ENCODE peak calls at places on chromosomes 2 and 18, in six cellular contexts. F is upper lobe of left lung, W is sigmoid colon, J is endothelial cell of umbilical vein, X is spleen, L is stomach. K is an unnamed sample.

GRCh38 chr2:23452853-23453420 is 68.0 kb downstream of the KLHL29 start:
- DNase-seq in F (no peak), W (peak), J (no peak), X (no peak), L (no peak), K (no peak)

GRCh38 chr2:3463156-3463835 is 56.0 kb downstream of the ADI1 start:
- DNase-seq in F (peak), W (peak), J (no peak), X (no peak), L (no peak), K (no peak)

GRCh38 chr2:100412866-100413265 is 4.6 kb downstream of the CHST10 start:
- DNase-seq in F (no peak), W (no peak), J (no peak), X (no peak), L (no peak), K (no peak)

GRCh38 chr2:207432471-207432870 is 97.3 kb upstream of the CREB1 start:
- DNase-seq in F (no peak), W (no peak), J (peak), X (no peak), L (no peak), K (no peak)

GRCh38 chr2:104473568-104473967 is 380.3 kb upstream of the POU3F3 start:
- DNase-seq in F (no peak), W (no peak), J (no peak), X (no peak), L (no peak), K (no peak)

GRCh38 chr2:96918092-96918753 is 48.3 kb upstream of the SEMA4C start:
- DNase-seq in F (no peak), W (no peak), J (no peak), X (no peak), L (no peak), K (no peak)

GRCh38 chr2:29293830-29294438 is 178.7 kb downstream of the CLIP4 start:
- DNase-seq in F (no peak), W (no peak), J (peak), X (no peak), L (no peak), K (no peak)

GRCh38 chr2:141348481-141348880 is 782.3 kb downstream of the LRP1B start:
- DNase-seq in F (no peak), W (no peak), J (no peak), X (no peak), L (no peak), K (no peak)

GRCh38 chr2:69601179-69601612 is 42.3 kb downstream of the AAK1 start:
- DNase-seq in F (no peak), W (no peak), J (peak), X (no peak), L (no peak), K (no peak)

GRCh38 chr2:199983534-199983933 is 28.2 kb downstream of the MAIP1 start:
- DNase-seq in F (no peak), W (no peak), J (no peak), X (no peak), L (no peak), K (no peak)

GRCh38 chr2:1088192-1088860 is 137.7 kb downstream of the SNTG2 start:
- DNase-seq in F (no peak), W (no peak), J (no peak), X (no peak), L (no peak), K (no peak)

GRCh38 chr2:171522057-171522803 is at the start of gene CYBRD1:
- DNase-seq in F (peak), W (peak), J (peak), X (peak), L (peak), K (peak)

GRCh38 chr18:78636260-78636659 is 343.4 kb upstream of the SALL3 start:
- DNase-seq in F (no peak), W (no peak), J (no peak), X (no peak), L (no peak), K (no peak)

GRCh38 chr2:38066415-38066814 is 9.5 kb downstream of the CYP1B1 start:
- DNase-seq in F (no peak), W (no peak), J (no peak), X (no peak), L (no peak), K (no peak)

GRCh38 chr2:120863661-120864320 is 128.1 kb downstream of the GLI2 start:
- DNase-seq in F (no peak), W (peak), J (no peak), X (peak), L (peak), K (no peak)

GRCh38 chr2:5713101-5713500 is 20.9 kb downstream of the SOX11 start:
- DNase-seq in F (no peak), W (no peak), J (no peak), X (no peak), L (no peak), K (no peak)

GRCh38 chr2:128279786-128280701 is 38.6 kb downstream of the HS6ST1 start:
- DNase-seq in F (no peak), W (peak), J (no peak), X (peak), L (no peak), K (peak)

DNA sequence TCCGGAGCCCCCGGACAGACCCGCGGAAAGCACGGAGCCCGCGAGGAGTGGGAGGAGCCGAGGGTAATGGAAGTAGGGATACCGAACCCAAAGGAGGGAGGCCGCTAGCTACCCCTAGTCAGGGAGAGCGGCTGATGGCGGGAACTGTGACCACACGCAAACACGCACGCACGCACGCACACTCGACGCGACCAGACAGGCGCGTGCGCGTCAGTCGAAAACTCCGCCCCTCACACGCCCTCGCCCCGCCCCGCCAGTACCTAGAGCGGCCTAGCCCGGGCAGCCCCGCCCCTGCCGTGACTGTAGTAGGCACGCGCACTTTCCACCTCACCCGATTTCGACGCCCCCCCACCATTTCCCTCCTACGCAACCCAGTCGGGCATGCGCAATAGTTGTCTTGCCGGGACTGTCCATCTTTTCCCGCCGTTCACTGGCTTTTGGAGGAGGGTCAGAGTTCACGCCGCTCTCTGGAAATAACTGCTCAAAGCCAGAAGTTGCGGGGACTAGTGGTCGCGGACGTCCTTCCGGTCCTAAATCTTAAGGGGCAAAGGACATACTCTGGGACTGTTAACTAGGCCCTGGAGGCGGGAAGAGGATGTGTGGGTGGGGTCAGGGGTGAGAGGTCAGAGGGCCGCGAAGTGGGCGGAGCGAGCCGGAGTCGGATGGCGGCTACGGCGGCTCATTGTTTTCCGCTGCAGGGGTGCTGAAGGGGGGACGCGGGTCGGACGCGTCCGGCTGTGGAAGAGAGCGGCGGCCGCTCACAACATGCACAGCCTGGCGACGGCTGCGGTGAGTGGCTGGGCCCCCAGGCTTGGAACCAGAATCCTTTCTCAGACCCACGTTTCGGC is at the start of the genes CNOT9 and USP37:
- DNase-seq in F (peak), W (peak), J (peak), X (peak), L (peak), K (peak)
- TF ChIP-seq POLR2A in F (peak), W (peak), J (peak), X (no peak), L (no peak), K (peak)

GRCh38 chr2:86102157-86102556 is 3.5 kb downstream of the POLR1A start:
- DNase-seq in F (no peak), W (no peak), J (no peak), X (no peak), L (no peak), K (no peak)

GRCh38 chr2:86105252-86105968 is at the start of gene POLR1A:
- DNase-seq in F (peak), W (peak), J (peak), X (peak), L (peak), K (peak)

GRCh38 chr2:86107031-86107430 is 996 bp downstream of the PTCD3 start:
- DNase-seq in F (no peak), W (no peak), J (no peak), X (no peak), L (no peak), K (no peak)

DNA sequence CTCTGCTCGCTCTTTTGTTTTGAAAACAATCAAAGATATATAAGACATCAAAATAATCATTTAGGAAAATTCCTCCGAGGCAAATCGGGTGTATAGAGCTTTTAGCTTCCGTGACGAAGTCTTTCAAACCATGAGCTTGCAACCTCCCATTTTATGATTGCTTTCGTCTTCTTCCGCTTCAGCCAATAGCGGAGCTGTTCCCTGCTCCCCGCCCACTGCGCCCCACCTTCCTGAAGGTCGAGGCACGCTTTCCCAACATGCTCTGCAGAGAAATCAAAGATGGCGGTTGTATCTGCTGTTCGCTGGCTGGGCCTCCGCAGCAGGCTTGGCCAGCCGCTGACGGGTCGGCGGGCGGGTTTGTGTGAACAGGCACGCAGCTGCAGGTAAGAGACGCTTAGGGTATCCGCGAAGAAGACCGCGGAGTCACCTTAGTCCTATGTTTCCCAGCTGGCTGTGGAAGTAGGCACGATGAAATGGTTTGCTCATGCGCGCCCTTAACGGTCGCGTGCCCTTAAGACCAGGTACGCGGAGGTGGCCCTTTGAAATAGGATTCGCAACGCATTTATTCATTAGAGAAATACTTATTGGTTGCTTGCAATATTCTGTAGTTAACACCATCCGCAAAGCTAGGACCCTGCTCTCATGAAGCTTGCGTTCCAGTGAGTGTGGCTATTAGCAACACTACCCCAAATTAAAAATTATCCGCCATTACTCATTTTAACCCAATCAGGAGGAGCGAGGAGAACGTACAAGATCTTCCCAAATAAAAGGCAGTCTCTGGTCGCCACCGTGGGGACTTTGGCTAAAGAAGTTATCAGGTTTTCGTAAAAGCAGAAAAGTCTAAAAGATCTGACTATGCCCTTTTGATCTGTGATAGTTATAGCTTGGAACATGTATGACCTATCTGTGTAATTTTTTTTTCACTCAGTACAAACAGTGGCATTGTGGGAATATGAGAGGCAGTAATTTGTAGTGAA is at the start of gene PTCD3:
- DNase-seq in F (peak), W (peak), J (peak), X (peak), L (peak), K (peak)
- TF ChIP-seq POLR2AphosphoS5 in F (peak), W (peak), J (peak), X (peak), L (peak), K (peak)

GRCh38 chr2:231525248-231526163 is 4.7 kb downstream of the NMUR1 start:
- DNase-seq in F (no peak), W (peak), J (no peak), X (no peak), L (no peak), K (no peak)

GRCh38 chr2:231527955-231528635 is 2.1 kb downstream of the NMUR1 start:
- DNase-seq in F (no peak), W (peak), J (no peak), X (no peak), L (no peak), K (no peak)

GRCh38 chr2:231527091-231527395 is 3.2 kb downstream of the NMUR1 start:
- DNase-seq in F (no peak), W (peak), J (no peak), X (no peak), L (no peak), K (no peak)

GRCh38 chr2:231524477-231525247 is 5.6 kb downstream of the NMUR1 start:
- DNase-seq in F (no peak), W (peak), J (no peak), X (no peak), L (no peak), K (no peak)

DNA sequence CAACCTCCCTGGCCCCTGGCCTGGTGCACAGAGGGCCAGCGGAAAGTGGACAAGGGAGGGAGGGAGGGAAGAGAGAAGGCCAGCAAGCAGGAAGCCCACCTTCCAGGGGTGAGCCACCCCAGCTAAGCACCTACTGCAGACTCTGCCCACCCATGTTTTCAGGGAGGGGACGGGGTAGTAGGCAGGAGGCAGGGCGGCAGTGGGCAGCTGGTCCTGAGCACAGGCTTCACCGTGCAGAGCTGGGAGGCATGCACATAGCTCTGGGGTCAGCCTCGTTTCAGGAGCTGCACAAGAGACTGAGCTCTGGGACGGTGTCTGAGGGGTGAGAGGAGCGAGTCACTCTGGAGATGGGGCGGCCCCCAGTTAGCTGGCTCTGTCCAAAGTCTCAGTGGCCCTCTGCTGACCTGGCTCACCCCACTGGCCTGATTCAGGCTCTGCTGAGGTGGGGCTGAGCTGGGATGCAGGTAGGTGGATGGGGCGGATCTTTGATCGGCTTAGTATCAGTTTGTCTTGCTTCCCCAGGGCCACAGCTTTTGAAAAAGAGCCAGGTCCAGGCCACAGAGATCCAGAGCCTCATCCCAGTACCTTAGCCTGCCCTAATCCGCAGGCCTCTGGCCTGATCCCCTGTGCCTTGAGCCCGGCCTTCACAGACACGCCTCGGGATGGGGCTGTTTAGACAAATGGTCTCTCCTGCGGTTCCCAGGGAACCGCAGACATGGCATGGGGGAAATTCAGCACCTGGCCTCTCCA is 3.7 kb downstream of the NMUR1 start:
- DNase-seq in F (no peak), W (peak), J (no peak), X (no peak), L (no peak), K (no peak)
- TF ChIP-seq POLR2A in F (no peak), W (no peak), J (no peak), X (no peak), L (no peak), K (no peak)

DNA sequence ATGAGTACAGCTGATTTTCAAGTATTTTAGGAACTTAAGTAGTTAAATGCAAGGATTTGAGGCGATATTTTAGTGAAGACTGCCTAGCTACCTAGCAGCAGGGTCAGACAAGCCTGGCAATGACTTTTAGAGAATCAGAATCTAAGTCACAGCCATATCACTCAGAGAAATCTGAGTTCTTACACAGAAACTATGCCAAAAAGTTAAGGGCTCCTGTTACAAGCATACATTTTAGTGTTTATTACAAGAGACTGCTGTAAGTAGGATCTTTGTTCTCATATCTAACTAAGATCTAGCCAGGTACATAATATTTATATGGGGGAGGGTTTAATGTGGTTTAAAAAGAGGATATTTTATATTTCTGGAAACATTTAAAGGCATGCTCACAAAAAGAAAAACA is 37.5 kb downstream of the MAP4K3 start:
- DNase-seq in F (no peak), W (no peak), J (no peak), X (no peak), L (no peak), K (no peak)
- TF ChIP-seq POLR2AphosphoS5 in F (no peak), W (no peak), J (no peak), X (no peak), L (no peak), K (no peak)

GRCh38 chr2:36886664-36887063 is 79.7 kb downstream of the STRN start:
- DNase-seq in F (no peak), W (no peak), J (peak), X (no peak), L (no peak), K (no peak)
- TF ChIP-seq POLR2A in F (no peak), W (no peak), J (no peak), X (no peak), L (no peak), K (no peak)

DNA sequence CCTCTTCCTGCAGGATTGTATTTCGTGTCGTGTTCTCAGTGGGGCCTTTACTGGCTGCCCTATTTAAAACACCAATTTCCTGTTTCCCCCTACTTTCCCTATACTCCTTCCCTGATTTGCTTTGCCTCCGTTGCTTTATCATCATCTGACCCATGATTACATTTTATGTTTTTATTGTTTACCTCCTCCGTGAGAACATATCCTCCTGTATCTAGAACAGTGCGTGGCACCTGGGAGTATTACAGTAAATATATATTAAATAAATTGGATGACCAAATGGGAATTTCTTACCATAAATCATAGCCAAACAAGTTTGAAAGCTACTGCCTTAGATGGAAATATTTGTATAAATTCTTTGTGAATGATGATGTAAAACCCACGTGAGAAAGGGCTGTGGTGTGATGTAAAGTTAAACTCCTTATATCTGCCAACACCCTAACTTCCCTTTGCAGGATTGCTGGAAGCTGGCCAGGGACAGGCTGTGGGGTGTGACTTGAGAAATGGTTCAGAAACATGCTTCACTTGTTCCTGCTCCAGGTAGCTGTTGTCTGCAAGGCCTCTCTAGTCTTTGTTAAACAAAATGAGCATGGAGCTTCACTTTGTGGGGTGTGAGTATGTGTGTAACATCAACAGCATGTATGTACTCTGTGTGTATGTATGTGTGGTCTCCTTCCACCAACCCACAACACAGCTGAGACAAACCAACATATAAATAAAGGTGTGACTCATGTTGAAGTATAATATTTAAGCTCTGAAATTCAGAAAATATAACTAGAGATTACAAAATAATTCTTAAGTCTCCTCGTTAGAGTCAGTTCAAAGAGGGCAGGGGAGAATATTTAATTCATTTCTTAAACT is 40.3 kb downstream of the LHCGR start:
- DNase-seq in F (peak), W (peak), J (peak), X (no peak), L (peak), K (peak)
- TF ChIP-seq POLR2AphosphoS5 in F (peak), W (no peak), J (no peak), X (no peak), L (no peak), K (peak)

DNA sequence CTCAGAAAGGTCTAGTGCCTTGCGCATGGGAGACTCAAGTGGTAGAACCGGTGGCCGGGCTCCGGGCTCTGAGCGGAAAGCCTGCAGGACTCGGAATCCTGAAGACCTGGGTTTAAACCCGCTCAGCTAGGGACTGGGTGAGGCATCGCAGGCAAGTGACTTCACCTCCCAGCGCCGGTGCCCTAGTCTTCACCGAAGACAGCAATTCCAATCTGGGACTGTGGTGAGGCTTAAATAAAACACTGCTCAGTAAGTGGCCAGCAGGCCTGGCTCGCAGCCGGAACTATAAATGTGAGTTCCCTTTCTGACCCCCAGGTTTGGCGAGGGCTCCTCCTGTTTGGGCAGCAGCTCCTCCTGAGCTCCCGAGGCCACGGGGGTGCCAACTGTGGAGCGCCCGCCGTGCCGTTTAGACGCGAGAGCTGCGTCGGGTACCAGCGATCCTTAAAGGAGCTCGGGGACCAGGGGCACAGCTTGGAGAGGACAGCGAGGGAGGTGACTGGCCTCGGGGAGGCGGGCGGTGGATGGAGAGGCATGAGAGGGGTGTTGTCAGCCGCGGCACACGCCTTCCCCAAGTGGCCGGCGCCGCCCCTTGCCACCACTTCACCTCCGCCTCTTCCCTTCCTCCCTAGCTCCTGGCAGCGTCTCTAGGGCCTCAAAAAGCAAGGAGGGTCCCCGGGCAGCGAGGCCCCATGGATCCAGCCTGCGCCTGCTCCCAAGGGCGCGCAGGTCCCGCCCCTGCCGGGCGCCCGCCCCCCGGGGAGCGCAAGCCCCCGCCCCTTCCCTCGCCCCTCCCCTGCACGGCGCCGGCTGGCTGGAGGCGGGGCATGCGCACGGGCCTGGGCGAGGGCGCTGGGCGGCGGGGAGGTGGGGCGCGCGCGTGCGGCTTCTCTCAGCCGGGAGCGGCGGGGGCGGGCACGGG is 736 bp upstream of the MTCL1 start:
- DNase-seq in F (peak), W (peak), J (peak), X (peak), L (peak), K (peak)
- TF ChIP-seq POLR2A in F (peak), W (peak), J (peak), X (no peak), L (no peak), K (peak)